ENCODE peak calls at places on chromosomes 2 and 18, in four cellular contexts. One of them, this sample, is unnamed.

GRCh38 chr2:111205774-111206173 is 85.1 kb downstream of the BCL2L11 start:
- DNase-seq in small intestine: no peak
- DNase-seq in adrenal gland: no peak
- DNase-seq in body of pancreas: no peak
- DNase-seq in this sample: no peak

GRCh38 chr18:74062037-74062436 is 85.6 kb downstream of the FBXO15 start:
- DNase-seq in small intestine: peak; percentile 42
- DNase-seq in adrenal gland: no peak
- DNase-seq in body of pancreas: no peak
- DNase-seq in this sample: no peak

GRCh38 chr2:143264851-143265250 is 135.6 kb downstream of the ARHGAP15 start:
- DNase-seq in small intestine: no peak
- DNase-seq in adrenal gland: no peak
- DNase-seq in body of pancreas: no peak
- DNase-seq in this sample: no peak

GRCh38 chr2:8821276-8822217 is 15.9 kb downstream of the KIDINS220 start:
- DNase-seq in small intestine: no peak
- DNase-seq in adrenal gland: peak; percentile 75
- DNase-seq in body of pancreas: peak; percentile 85
- DNase-seq in this sample: no peak

GRCh38 chr2:237892936-237893595 is 33.6 kb downstream of the RAMP1 start:
- DNase-seq in small intestine: no peak
- DNase-seq in adrenal gland: no peak
- DNase-seq in body of pancreas: no peak
- DNase-seq in this sample: no peak

GRCh38 chr2:160157861-160158813 is 41.9 kb downstream of the ITGB6 start:
- DNase-seq in small intestine: no peak
- DNase-seq in adrenal gland: no peak
- DNase-seq in body of pancreas: no peak
- DNase-seq in this sample: no peak

GRCh38 chr2:96874099-96874831 is 4.4 kb upstream of the SEMA4C start:
- DNase-seq in small intestine: no peak
- DNase-seq in adrenal gland: no peak
- DNase-seq in body of pancreas: no peak
- DNase-seq in this sample: no peak

GRCh38 chr2:96729748-96730147 is 10.1 kb downstream of the LMAN2L start:
- DNase-seq in small intestine: no peak
- DNase-seq in adrenal gland: no peak
- DNase-seq in body of pancreas: no peak
- DNase-seq in this sample: no peak

GRCh38 chr18:9321017-9321452 is 13.5 kb upstream of the TWSG1 start:
- DNase-seq in small intestine: no peak
- DNase-seq in adrenal gland: no peak
- DNase-seq in body of pancreas: no peak
- DNase-seq in this sample: no peak

GRCh38 chr2:217880891-217881290 is 121.9 kb downstream of the TNS1 start:
- DNase-seq in small intestine: no peak
- DNase-seq in adrenal gland: no peak
- DNase-seq in body of pancreas: no peak
- DNase-seq in this sample: no peak

GRCh38 chr2:120470041-120470716 is 124.2 kb downstream of the INHBB start:
- DNase-seq in small intestine: no peak
- DNase-seq in adrenal gland: peak; percentile 75
- DNase-seq in body of pancreas: peak; percentile 93
- DNase-seq in this sample: peak; percentile 72

GRCh38 chr2:198408171-198408570 is 603.8 kb downstream of the PLCL1 start:
- DNase-seq in small intestine: no peak
- DNase-seq in adrenal gland: no peak
- DNase-seq in body of pancreas: no peak
- DNase-seq in this sample: no peak

GRCh38 chr2:200308001-200308400 is 1.5 kb downstream of the SPATS2L start:
- DNase-seq in small intestine: peak; percentile 9
- DNase-seq in adrenal gland: no peak
- DNase-seq in body of pancreas: no peak
- DNase-seq in this sample: no peak

GRCh38 chr2:69588945-69589344 is 54.6 kb downstream of the AAK1 start:
- DNase-seq in small intestine: peak; percentile 77
- DNase-seq in adrenal gland: no peak
- DNase-seq in body of pancreas: no peak
- DNase-seq in this sample: no peak

GRCh38 chr2:70717431-70718038 is 50.5 kb downstream of the ADD2 start:
- DNase-seq in small intestine: no peak
- DNase-seq in adrenal gland: no peak
- DNase-seq in body of pancreas: no peak
- DNase-seq in this sample: peak; percentile 31

GRCh38 chr2:164015328-164016123 is 279.7 kb upstream of the FIGN start:
- DNase-seq in small intestine: no peak
- DNase-seq in adrenal gland: no peak
- DNase-seq in body of pancreas: no peak
- DNase-seq in this sample: no peak

GRCh38 chr2:112585873-112586477 is 1.6 kb downstream of the CHCHD5 start:
- DNase-seq in small intestine: no peak
- DNase-seq in adrenal gland: no peak
- DNase-seq in body of pancreas: no peak
- DNase-seq in this sample: no peak

GRCh38 chr2:238361877-238362276 is 41.6 kb downstream of the TRAF3IP1 start:
- DNase-seq in small intestine: no peak
- DNase-seq in adrenal gland: no peak
- DNase-seq in body of pancreas: no peak
- DNase-seq in this sample: no peak

GRCh38 chr2:74908763-74909444 is 49.5 kb upstream of the POLE4 start:
- DNase-seq in small intestine: peak; percentile 18
- DNase-seq in adrenal gland: no peak
- DNase-seq in body of pancreas: no peak
- DNase-seq in this sample: no peak

GRCh38 chr2:189249171-189249570 is 69.6 kb upstream of the COL5A2 start:
- DNase-seq in small intestine: no peak
- DNase-seq in adrenal gland: no peak
- DNase-seq in body of pancreas: no peak
- DNase-seq in this sample: no peak

GRCh38 chr2:10242451-10242850 is 60.3 kb upstream of the HPCAL1 start:
- DNase-seq in small intestine: no peak
- DNase-seq in adrenal gland: no peak
- DNase-seq in body of pancreas: no peak
- DNase-seq in this sample: no peak

GRCh38 chr2:149744845-149745244 is 157.3 kb upstream of the MMADHC start:
- DNase-seq in small intestine: no peak
- DNase-seq in adrenal gland: no peak
- DNase-seq in body of pancreas: no peak
- DNase-seq in this sample: no peak
- H3K27me3 ChIP-seq in small intestine: no peaks in the 10 kb centered on the region
- H3K27me3 ChIP-seq in adrenal gland: no peaks in the 10 kb centered on the region
- H3K27me3 ChIP-seq in body of pancreas: no peaks in the 10 kb centered on the region
- H3K27me3 ChIP-seq in this sample: no peaks in the 10 kb centered on the region

GRCh38 chr2:63790491-63790890 is 51.2 kb upstream of the UGP2 start:
- DNase-seq in small intestine: no peak
- DNase-seq in adrenal gland: no peak
- DNase-seq in body of pancreas: no peak
- DNase-seq in this sample: no peak
- H3K27ac ChIP-seq in small intestine: no peak overlapping the region
- H3K27ac ChIP-seq in adrenal gland: no peak overlapping the region
- H3K27ac ChIP-seq in body of pancreas: no peak overlapping the region
- H3K27ac ChIP-seq in this sample: peak overlapping the region; percentile 87

GRCh38 chr18:57294547-57294946 is 57.8 kb upstream of the ST8SIA3 start:
- DNase-seq in small intestine: no peak
- DNase-seq in adrenal gland: no peak
- DNase-seq in body of pancreas: no peak
- DNase-seq in this sample: no peak
- H3K27me3 ChIP-seq in small intestine: no peaks in the 10 kb centered on the region
- H3K27me3 ChIP-seq in adrenal gland: no peaks in the 10 kb centered on the region
- H3K27me3 ChIP-seq in body of pancreas: no peaks in the 10 kb centered on the region
- H3K27me3 ChIP-seq in this sample: peaks cover 4% of the 10 kb centered on the region

GRCh38 chr2:20515293-20516220 is 68.7 kb downstream of the RHOB start:
- DNase-seq in small intestine: no peak
- DNase-seq in adrenal gland: no peak
- DNase-seq in body of pancreas: no peak
- DNase-seq in this sample: no peak
- H3K27ac ChIP-seq in small intestine: no peak overlapping the region
- H3K27ac ChIP-seq in adrenal gland: no peak overlapping the region
- H3K27ac ChIP-seq in body of pancreas: no peak overlapping the region
- H3K27ac ChIP-seq in this sample: peak overlapping the region; percentile 84

DNA sequence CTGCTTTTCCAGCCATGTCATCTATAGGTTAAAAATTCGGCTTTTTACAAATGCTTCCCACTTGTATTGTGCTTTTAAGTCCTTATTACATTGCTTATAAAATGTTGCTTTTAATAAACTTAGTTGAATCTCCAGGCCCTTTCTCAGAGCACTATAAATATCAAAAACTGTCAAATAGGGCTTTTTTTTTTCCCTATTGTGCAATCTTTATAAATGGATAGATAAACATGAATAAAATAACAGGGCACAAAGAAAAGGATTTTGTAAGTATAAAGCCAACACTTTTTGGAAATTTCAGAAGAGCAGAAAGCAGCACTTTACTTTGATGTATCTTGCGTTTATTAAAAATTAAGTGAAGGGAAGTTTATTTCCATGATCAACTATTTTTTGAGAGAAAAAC is 107.5 kb upstream of the CDCA7 start:
- DNase-seq in small intestine: no peak
- DNase-seq in adrenal gland: no peak
- DNase-seq in body of pancreas: no peak
- DNase-seq in this sample: no peak
- H3K27me3 ChIP-seq in small intestine: no peaks in the 10 kb centered on the region
- H3K27me3 ChIP-seq in adrenal gland: no peaks in the 10 kb centered on the region
- H3K27me3 ChIP-seq in body of pancreas: no peaks in the 10 kb centered on the region
- H3K27me3 ChIP-seq in this sample: no peaks in the 10 kb centered on the region

GRCh38 chr2:219420687-219421086 is 2.5 kb downstream of the DES start:
- DNase-seq in small intestine: no peak
- DNase-seq in adrenal gland: no peak
- DNase-seq in body of pancreas: no peak
- DNase-seq in this sample: no peak
- H3K27ac ChIP-seq in small intestine: no peak overlapping the region
- H3K27ac ChIP-seq in adrenal gland: no peak overlapping the region
- H3K27ac ChIP-seq in body of pancreas: no peak overlapping the region
- H3K27ac ChIP-seq in this sample: no peak overlapping the region

GRCh38 chr2:236306825-236307540 is 42.8 kb upstream of the ASB18 start:
- DNase-seq in small intestine: no peak
- DNase-seq in adrenal gland: no peak
- DNase-seq in body of pancreas: no peak
- DNase-seq in this sample: no peak

GRCh38 chr2:236305964-236306605 is 41.9 kb upstream of the ASB18 start:
- DNase-seq in small intestine: no peak
- DNase-seq in adrenal gland: no peak
- DNase-seq in body of pancreas: no peak
- DNase-seq in this sample: no peak

GRCh38 chr2:236309669-236310029 is 45.4 kb upstream of the ASB18 start:
- DNase-seq in small intestine: peak; percentile 4
- DNase-seq in adrenal gland: no peak
- DNase-seq in body of pancreas: no peak
- DNase-seq in this sample: peak; percentile 83

GRCh38 chr2:236311286-236311685 is 47.1 kb upstream of the ASB18 start:
- DNase-seq in small intestine: no peak
- DNase-seq in adrenal gland: no peak
- DNase-seq in body of pancreas: no peak
- DNase-seq in this sample: no peak

DNA sequence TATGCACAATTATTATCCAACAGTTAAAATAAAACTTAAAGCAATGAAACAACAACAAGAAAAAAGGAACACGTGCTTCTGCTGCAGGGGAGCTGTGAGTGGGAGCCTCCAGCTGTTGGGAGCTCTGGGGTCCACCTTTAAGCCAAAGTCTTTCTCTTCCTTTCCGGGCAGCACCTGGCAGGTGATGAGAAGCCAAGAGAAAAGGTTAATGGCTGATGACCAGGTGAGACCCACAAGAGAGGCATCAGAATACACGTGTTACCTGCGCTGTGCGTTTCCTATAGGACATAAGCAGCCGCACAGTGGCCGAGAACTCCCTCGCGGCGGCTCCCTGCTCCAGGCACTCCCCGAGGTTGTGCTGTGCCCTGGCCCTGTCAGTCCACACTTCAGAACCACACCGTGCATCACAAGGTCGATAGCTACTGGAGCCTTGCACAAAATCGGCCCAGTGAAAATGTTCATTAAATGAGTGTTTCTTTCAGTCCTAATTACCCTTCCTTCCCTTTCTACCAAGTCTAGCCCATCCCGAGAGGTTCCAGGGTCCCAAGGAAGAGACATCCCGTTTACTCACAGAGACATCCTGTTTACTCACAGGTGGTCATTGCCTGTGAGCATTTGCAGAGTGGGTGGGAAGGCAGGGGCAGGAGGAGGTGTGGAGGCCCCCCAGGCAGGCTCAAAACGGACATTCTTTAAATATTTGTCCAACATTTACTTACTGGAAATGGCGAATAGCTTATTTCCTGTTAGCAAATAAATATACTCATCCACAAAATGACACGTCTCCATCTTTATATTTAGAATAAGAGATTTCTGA is 44.9 kb upstream of the ASB18 start:
- DNase-seq in small intestine: no peak
- DNase-seq in adrenal gland: no peak
- DNase-seq in body of pancreas: no peak
- DNase-seq in this sample: peak; percentile 95
- H3K27me3 ChIP-seq in small intestine: no peaks in the 10 kb centered on the region
- H3K27me3 ChIP-seq in adrenal gland: no peaks in the 10 kb centered on the region
- H3K27me3 ChIP-seq in body of pancreas: no peaks in the 10 kb centered on the region
- H3K27me3 ChIP-seq in this sample: no peaks in the 10 kb centered on the region

This sample was measured in SJSA1.